ENCODE peak calls at places on chromosome 1, in ten cellular contexts. One of them, this sample, is unnamed.

GRCh38 chr1:43885311-43885801 is 48.2 kb upstream of the ARTN start:
- DNase-seq in A673: no peak
- DNase-seq in heart left ventricle: no peak
- DNase-seq in CD8-positive, alpha-beta T cell: no peak
- DNase-seq in AG09309: no peak
- DNase-seq in stomach: no peak
- DNase-seq in OCI-LY7: no peak
- DNase-seq in IMR-90: no peak
- DNase-seq in A549: no peak
- DNase-seq in HFFc6: no peak
- DNase-seq in this sample: no peak

GRCh38 chr1:32774950-32775634 is 42.1 kb downstream of the YARS1 start:
- DNase-seq in A673: peak
- DNase-seq in heart left ventricle: no peak
- DNase-seq in CD8-positive, alpha-beta T cell: no peak
- DNase-seq in AG09309: peak
- DNase-seq in stomach: no peak
- DNase-seq in OCI-LY7: no peak
- DNase-seq in IMR-90: peak
- DNase-seq in A549: no peak
- DNase-seq in HFFc6: no peak
- DNase-seq in this sample: peak

GRCh38 chr1:79874289-79874688 is 867.8 kb upstream of the ADGRL4 start:
- DNase-seq in A673: no peak
- DNase-seq in heart left ventricle: no peak
- DNase-seq in CD8-positive, alpha-beta T cell: no peak
- DNase-seq in AG09309: no peak
- DNase-seq in stomach: no peak
- DNase-seq in OCI-LY7: no peak
- DNase-seq in IMR-90: peak
- DNase-seq in A549: no peak
- DNase-seq in HFFc6: no peak
- DNase-seq in this sample: no peak

GRCh38 chr1:19597463-19598309 is 46.4 kb upstream of the NBL1 start:
- DNase-seq in A673: peak
- DNase-seq in heart left ventricle: no peak
- DNase-seq in CD8-positive, alpha-beta T cell: no peak
- DNase-seq in AG09309: no peak
- DNase-seq in stomach: no peak
- DNase-seq in OCI-LY7: no peak
- DNase-seq in IMR-90: peak
- DNase-seq in A549: peak
- DNase-seq in HFFc6: no peak
- DNase-seq in this sample: no peak

GRCh38 chr1:119136401-119136800 is 4.1 kb downstream of the WARS2 start:
- DNase-seq in A673: no peak
- DNase-seq in heart left ventricle: no peak
- DNase-seq in CD8-positive, alpha-beta T cell: no peak
- DNase-seq in AG09309: no peak
- DNase-seq in stomach: no peak
- DNase-seq in OCI-LY7: no peak
- DNase-seq in IMR-90: peak
- DNase-seq in A549: no peak
- DNase-seq in HFFc6: peak
- DNase-seq in this sample: no peak

GRCh38 chr1:185912504-185912903 is 178.3 kb downstream of the HMCN1 start:
- DNase-seq in A673: no peak
- DNase-seq in heart left ventricle: no peak
- DNase-seq in CD8-positive, alpha-beta T cell: no peak
- DNase-seq in AG09309: no peak
- DNase-seq in stomach: no peak
- DNase-seq in OCI-LY7: no peak
- DNase-seq in IMR-90: no peak
- DNase-seq in A549: no peak
- DNase-seq in HFFc6: no peak
- DNase-seq in this sample: no peak

GRCh38 chr1:166184897-166185296 is 18.1 kb upstream of the FAM78B start:
- DNase-seq in A673: no peak
- DNase-seq in heart left ventricle: no peak
- DNase-seq in CD8-positive, alpha-beta T cell: no peak
- DNase-seq in AG09309: no peak
- DNase-seq in stomach: no peak
- DNase-seq in OCI-LY7: no peak
- DNase-seq in IMR-90: no peak
- DNase-seq in A549: no peak
- DNase-seq in HFFc6: no peak
- DNase-seq in this sample: no peak

GRCh38 chr1:203395746-203396145 is 44.8 kb upstream of the FMOD start:
- DNase-seq in A673: no peak
- DNase-seq in heart left ventricle: no peak
- DNase-seq in CD8-positive, alpha-beta T cell: no peak
- DNase-seq in AG09309: no peak
- DNase-seq in stomach: no peak
- DNase-seq in OCI-LY7: no peak
- DNase-seq in IMR-90: no peak
- DNase-seq in A549: no peak
- DNase-seq in HFFc6: no peak
- DNase-seq in this sample: no peak

GRCh38 chr1:30378991-30379581 is 344.3 kb downstream of the MATN1 start:
- DNase-seq in A673: peak
- DNase-seq in heart left ventricle: no peak
- DNase-seq in CD8-positive, alpha-beta T cell: no peak
- DNase-seq in AG09309: peak
- DNase-seq in stomach: peak
- DNase-seq in OCI-LY7: peak
- DNase-seq in IMR-90: peak
- DNase-seq in A549: no peak
- DNase-seq in HFFc6: peak
- DNase-seq in this sample: peak

GRCh38 chr1:912740-913301 is 10.9 kb upstream of the SAMD11 start:
- DNase-seq in A673: peak
- DNase-seq in heart left ventricle: peak
- DNase-seq in CD8-positive, alpha-beta T cell: no peak
- DNase-seq in AG09309: no peak
- DNase-seq in stomach: no peak
- DNase-seq in OCI-LY7: no peak
- DNase-seq in IMR-90: no peak
- DNase-seq in A549: peak
- DNase-seq in HFFc6: no peak
- DNase-seq in this sample: no peak

GRCh38 chr1:25073640-25074270 is 143.7 kb upstream of the RUNX3 start:
- DNase-seq in A673: no peak
- DNase-seq in heart left ventricle: no peak
- DNase-seq in CD8-positive, alpha-beta T cell: no peak
- DNase-seq in AG09309: no peak
- DNase-seq in stomach: no peak
- DNase-seq in OCI-LY7: no peak
- DNase-seq in IMR-90: no peak
- DNase-seq in A549: no peak
- DNase-seq in HFFc6: no peak
- DNase-seq in this sample: no peak

GRCh38 chr1:230501242-230501641 is 75.1 kb upstream of the PGBD5 start:
- DNase-seq in A673: no peak
- DNase-seq in heart left ventricle: no peak
- DNase-seq in CD8-positive, alpha-beta T cell: no peak
- DNase-seq in AG09309: no peak
- DNase-seq in stomach: no peak
- DNase-seq in OCI-LY7: no peak
- DNase-seq in IMR-90: no peak
- DNase-seq in A549: no peak
- DNase-seq in HFFc6: no peak
- DNase-seq in this sample: no peak

GRCh38 chr1:53541761-53542550 is 82.8 kb downstream of the DMRTB1 start:
- DNase-seq in A673: no peak
- DNase-seq in heart left ventricle: peak
- DNase-seq in CD8-positive, alpha-beta T cell: no peak
- DNase-seq in AG09309: peak
- DNase-seq in stomach: no peak
- DNase-seq in OCI-LY7: peak
- DNase-seq in IMR-90: peak
- DNase-seq in A549: peak
- DNase-seq in HFFc6: peak
- DNase-seq in this sample: peak

GRCh38 chr1:62391369-62391971 is 45.4 kb upstream of the USP1 start:
- DNase-seq in A673: peak
- DNase-seq in heart left ventricle: no peak
- DNase-seq in CD8-positive, alpha-beta T cell: no peak
- DNase-seq in AG09309: no peak
- DNase-seq in stomach: no peak
- DNase-seq in OCI-LY7: peak
- DNase-seq in IMR-90: no peak
- DNase-seq in A549: no peak
- DNase-seq in HFFc6: no peak
- DNase-seq in this sample: no peak
- TF ChIP-seq CTCF in A673: peak
- TF ChIP-seq CTCF in heart left ventricle: peak
- TF ChIP-seq CTCF in CD8-positive, alpha-beta T cell: no peak
- TF ChIP-seq CTCF in AG09309: peak
- TF ChIP-seq CTCF in stomach: no peak
- TF ChIP-seq CTCF in OCI-LY7: peak
- TF ChIP-seq CTCF in IMR-90: peak
- TF ChIP-seq CTCF in A549: peak
- TF ChIP-seq CTCF in HFFc6: peak
- TF ChIP-seq CTCF in this sample: peak

GRCh38 chr1:153990468-153991150 is at the start of gene RPS27:
- DNase-seq in A673: peak
- DNase-seq in heart left ventricle: peak
- DNase-seq in CD8-positive, alpha-beta T cell: peak
- DNase-seq in AG09309: peak
- DNase-seq in stomach: peak
- DNase-seq in OCI-LY7: peak
- DNase-seq in IMR-90: peak
- DNase-seq in A549: peak
- DNase-seq in HFFc6: peak
- DNase-seq in this sample: peak
- TF ChIP-seq CTCF in A673: no peak
- TF ChIP-seq CTCF in heart left ventricle: no peak
- TF ChIP-seq CTCF in CD8-positive, alpha-beta T cell: no peak
- TF ChIP-seq CTCF in AG09309: no peak
- TF ChIP-seq CTCF in stomach: no peak
- TF ChIP-seq CTCF in OCI-LY7: no peak
- TF ChIP-seq CTCF in IMR-90: no peak
- TF ChIP-seq CTCF in A549: no peak
- TF ChIP-seq CTCF in HFFc6: no peak
- TF ChIP-seq CTCF in this sample: no peak

GRCh38 chr1:209609403-209610377 is 26.2 kb downstream of the CAMK1G start:
- DNase-seq in A673: no peak
- DNase-seq in heart left ventricle: no peak
- DNase-seq in CD8-positive, alpha-beta T cell: no peak
- DNase-seq in AG09309: no peak
- DNase-seq in stomach: no peak
- DNase-seq in OCI-LY7: no peak
- DNase-seq in IMR-90: no peak
- DNase-seq in A549: no peak
- DNase-seq in HFFc6: no peak
- DNase-seq in this sample: no peak

GRCh38 chr1:209603877-209604276 is 20.4 kb downstream of the CAMK1G start:
- DNase-seq in A673: no peak
- DNase-seq in heart left ventricle: no peak
- DNase-seq in CD8-positive, alpha-beta T cell: no peak
- DNase-seq in AG09309: no peak
- DNase-seq in stomach: no peak
- DNase-seq in OCI-LY7: no peak
- DNase-seq in IMR-90: no peak
- DNase-seq in A549: no peak
- DNase-seq in HFFc6: no peak
- DNase-seq in this sample: no peak

GRCh38 chr1:209607795-209608178 is 24.3 kb downstream of the CAMK1G start:
- DNase-seq in A673: no peak
- DNase-seq in heart left ventricle: no peak
- DNase-seq in CD8-positive, alpha-beta T cell: no peak
- DNase-seq in AG09309: no peak
- DNase-seq in stomach: no peak
- DNase-seq in OCI-LY7: no peak
- DNase-seq in IMR-90: no peak
- DNase-seq in A549: no peak
- DNase-seq in HFFc6: no peak
- DNase-seq in this sample: no peak

GRCh38 chr1:209610378-209610905 is 26.9 kb downstream of the CAMK1G start:
- DNase-seq in A673: no peak
- DNase-seq in heart left ventricle: no peak
- DNase-seq in CD8-positive, alpha-beta T cell: no peak
- DNase-seq in AG09309: no peak
- DNase-seq in stomach: no peak
- DNase-seq in OCI-LY7: no peak
- DNase-seq in IMR-90: no peak
- DNase-seq in A549: no peak
- DNase-seq in HFFc6: no peak
- DNase-seq in this sample: no peak

DNA sequence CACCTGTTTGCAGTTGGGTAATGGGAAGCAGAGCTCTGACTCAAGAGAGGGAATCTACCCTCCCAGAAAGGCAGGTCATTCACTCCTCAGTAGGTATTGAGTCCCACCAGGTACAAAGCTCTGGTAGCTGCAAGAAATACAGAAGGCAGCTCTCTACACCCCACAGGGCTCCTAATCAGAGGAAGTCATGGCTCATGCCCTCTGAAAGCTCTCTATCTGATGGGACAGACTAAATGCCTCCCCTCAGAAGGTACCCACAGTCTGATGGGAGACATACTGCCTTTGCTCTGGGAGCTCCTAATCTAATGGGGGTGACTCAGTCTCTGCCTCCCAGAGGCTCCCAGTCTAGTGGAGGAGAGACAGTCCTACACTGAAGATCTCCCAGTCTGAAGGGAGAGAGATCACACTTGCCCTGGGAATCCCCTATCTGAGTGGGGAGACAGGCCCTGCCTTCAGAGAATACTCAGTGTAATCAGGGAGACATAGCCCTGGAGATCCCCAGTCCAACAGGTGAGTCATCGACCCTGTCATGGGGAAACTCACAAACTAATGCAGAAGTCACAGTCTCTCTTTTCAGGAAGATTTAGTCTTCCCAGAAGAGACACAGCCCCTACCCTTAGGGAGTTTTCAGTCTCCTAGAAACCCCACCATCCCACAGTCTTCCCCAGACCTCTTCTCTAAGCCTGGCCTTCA is 23.7 kb downstream of the CAMK1G start:
- DNase-seq in A673: no peak
- DNase-seq in heart left ventricle: no peak
- DNase-seq in CD8-positive, alpha-beta T cell: no peak
- DNase-seq in AG09309: no peak
- DNase-seq in stomach: no peak
- DNase-seq in OCI-LY7: no peak
- DNase-seq in IMR-90: peak
- DNase-seq in A549: peak
- DNase-seq in HFFc6: peak
- DNase-seq in this sample: no peak
- TF ChIP-seq CTCF in A673: no peak
- TF ChIP-seq CTCF in heart left ventricle: no peak
- TF ChIP-seq CTCF in CD8-positive, alpha-beta T cell: no peak
- TF ChIP-seq CTCF in AG09309: no peak
- TF ChIP-seq CTCF in stomach: no peak
- TF ChIP-seq CTCF in OCI-LY7: no peak
- TF ChIP-seq CTCF in IMR-90: no peak
- TF ChIP-seq CTCF in A549: no peak
- TF ChIP-seq CTCF in HFFc6: no peak
- TF ChIP-seq CTCF in this sample: no peak

GRCh38 chr1:14435368-14436023 is 163.0 kb upstream of the KAZN start:
- DNase-seq in A673: no peak
- DNase-seq in heart left ventricle: no peak
- DNase-seq in CD8-positive, alpha-beta T cell: no peak
- DNase-seq in AG09309: no peak
- DNase-seq in stomach: no peak
- DNase-seq in OCI-LY7: no peak
- DNase-seq in IMR-90: no peak
- DNase-seq in A549: peak
- DNase-seq in HFFc6: no peak
- DNase-seq in this sample: no peak
- TF ChIP-seq CTCF in A673: peak
- TF ChIP-seq CTCF in heart left ventricle: no peak
- TF ChIP-seq CTCF in CD8-positive, alpha-beta T cell: no peak
- TF ChIP-seq CTCF in AG09309: no peak
- TF ChIP-seq CTCF in stomach: no peak
- TF ChIP-seq CTCF in OCI-LY7: peak
- TF ChIP-seq CTCF in IMR-90: no peak
- TF ChIP-seq CTCF in A549: no peak
- TF ChIP-seq CTCF in HFFc6: no peak
- TF ChIP-seq CTCF in this sample: no peak